ENCODE peak calls at places on chromosomes 2 and 18, in four cellular contexts. I is stimulated activated CD4-positive, alpha-beta T cell treated with anti-CD3 and anti-CD28 coated beads, TNF-alpha, amount 100 ng/mL, for 48 hours; R is tibial nerve; U is astrocyte of the hippocampus. F is an unnamed sample.

GRCh38 chr18:22465859-22466602 is 48.3 kb upstream of the CTAGE1 start:
- DNase-seq in I (no peak), R (peak), U (peak), F (no peak)

GRCh38 chr18:48031011-48031480 is 100.6 kb upstream of the SMAD2 start:
- DNase-seq in I (peak), R (peak), U (peak), F (no peak)

GRCh38 chr2:158602027-158602426 is 145.3 kb downstream of the PKP4 start:
- DNase-seq in I (no peak), R (no peak), U (no peak), F (no peak)

GRCh38 chr2:10775831-10776230 is 36.8 kb downstream of the PDIA6 start:
- DNase-seq in I (no peak), R (no peak), U (no peak), F (no peak)

GRCh38 chr18:31819106-31819924 is 58.6 kb upstream of the SLC25A52 start:
- DNase-seq in I (no peak), R (no peak), U (peak), F (no peak)

GRCh38 chr2:73582364-73582763 is 59.9 kb downstream of the NAT8 start:
- DNase-seq in I (no peak), R (no peak), U (no peak), F (no peak)

GRCh38 chr18:37499008-37499407 is 66.6 kb downstream of the CELF4 start:
- DNase-seq in I (no peak), R (no peak), U (no peak), F (no peak)

GRCh38 chr18:25279133-25279532 is 72.8 kb downstream of the ZNF521 start:
- DNase-seq in I (no peak), R (no peak), U (no peak), F (no peak)

GRCh38 chr18:8858888-8859511 is 153.6 kb downstream of the MTCL1 start:
- DNase-seq in I (no peak), R (no peak), U (peak), F (no peak)

GRCh38 chr2:66872926-66873714 is 438.2 kb downstream of the MEIS1 start:
- DNase-seq in I (no peak), R (no peak), U (no peak), F (no peak)

GRCh38 chr18:79167526-79168190 is 98.5 kb downstream of the ATP9B start:
- DNase-seq in I (no peak), R (no peak), U (no peak), F (no peak)

GRCh38 chr2:26245810-26246209 is 1.1 kb downstream of the HADHB start:
- DNase-seq in I (no peak), R (no peak), U (peak), F (no peak)

GRCh38 chr2:84532291-84532690 is 16.0 kb downstream of the DNAH6 start:
- DNase-seq in I (no peak), R (no peak), U (no peak), F (no peak)

GRCh38 chr18:80009661-80010550 is 21.5 kb upstream of the TXNL4A start:
- DNase-seq in I (no peak), R (no peak), U (peak), F (no peak)

GRCh38 chr2:8614646-8615045 is 67.2 kb upstream of the ID2 start:
- DNase-seq in I (no peak), R (no peak), U (no peak), F (no peak)

GRCh38 chr18:57534535-57534934 is 52.0 kb downstream of the FECH start:
- DNase-seq in I (no peak), R (no peak), U (no peak), F (no peak)

GRCh38 chr2:112048887-112049286 is 6.2 kb upstream of the TMEM87B start:
- DNase-seq in I (no peak), R (peak), U (peak), F (no peak)

GRCh38 chr2:217371681-217372297 is 511.9 kb upstream of the TNP1 start:
- DNase-seq in I (no peak), R (no peak), U (peak), F (no peak)

GRCh38 chr2:239881561-239882320 is 143.4 kb downstream of the NDUFA10 start:
- DNase-seq in I (no peak), R (peak), U (peak), F (no peak)

GRCh38 chr2:69166812-69167468 is 154.0 kb downstream of the ANTXR1 start:
- DNase-seq in I (no peak), R (no peak), U (no peak), F (no peak)

GRCh38 chr2:148959745-148960144 is 78.8 kb upstream of the LYPD6B start:
- DNase-seq in I (no peak), R (no peak), U (no peak), F (no peak)

GRCh38 chr18:36629095-36629604 is 199.7 kb downstream of the TPGS2 start:
- DNase-seq in I (no peak), R (no peak), U (no peak), F (no peak)

GRCh38 chr2:113807634-113808196 is 51.3 kb upstream of the SLC35F5 start:
- DNase-seq in I (no peak), R (no peak), U (no peak), F (no peak)

GRCh38 chr2:27752551-27753237 is 18.8 kb upstream of the MRPL33 start:
- DNase-seq in I (no peak), R (no peak), U (no peak), F (no peak)

GRCh38 chr18:29301048-29301447 is 1124.1 kb upstream of the CDH2 start:
- DNase-seq in I (no peak), R (no peak), U (no peak), F (no peak)

GRCh38 chr2:135792401-135793152 is 44.4 kb downstream of the LCT start:
- DNase-seq in I (no peak), R (no peak), U (no peak), F (no peak)

GRCh38 chr2:118718921-118719320 is 128.5 kb downstream of the EN1 start:
- DNase-seq in I (no peak), R (no peak), U (no peak), F (no peak)